ENCODE peak calls at places on chromosomes 11 and 22, in eight cellular contexts. I, R, Y, L, A, Q, G and F are unnamed samples.

GRCh38 chr11:70328556-70328955 is 58.1 kb downstream of the PPFIA1 start:
- DNase-seq in I (no peak), A (no peak), Y (no peak), L (no peak), R (no peak), Q (no peak), G (no peak), F (no peak)

GRCh38 chr22:33811686-33812085 is 108.6 kb downstream of the LARGE1 start:
- DNase-seq in Y (no peak), Q (no peak), A (no peak), I (no peak), G (no peak), L (no peak), R (no peak), F (no peak)

GRCh38 chr11:75954039-75954438 is 139.0 kb downstream of the UVRAG start:
- DNase-seq in L (no peak), Y (no peak), I (no peak), R (no peak), Q (no peak), G (no peak), A (no peak), F (no peak)

GRCh38 chr11:78080818-78081495 is 1.3 kb upstream of the NDUFC2 start:
- DNase-seq in Y (no peak), L (no peak), I (peak), G (no peak), A (no peak), R (no peak), Q (no peak), F (no peak)

GRCh38 chr11:111531156-111531555 is 9.4 kb upstream of the LAYN start:
- DNase-seq in Y (no peak), A (no peak), R (no peak), G (no peak), I (no peak), Q (no peak), L (no peak), F (peak)

GRCh38 chr11:36631704-36632287 is 33.8 kb upstream of the RAG2 start:
- DNase-seq in R (no peak), Y (no peak), Q (no peak), A (no peak), L (no peak), I (no peak), G (no peak), F (no peak)

GRCh38 chr11:117457031-117457785 is 129.6 kb downstream of the CEP164 start:
- DNase-seq in Q (no peak), I (no peak), Y (no peak), G (no peak), L (no peak), R (peak), A (peak), F (no peak)

GRCh38 chr22:22229683-22230420 is 14.7 kb upstream of the VPREB1 start:
- DNase-seq in I (no peak), Y (no peak), G (no peak), R (no peak), L (no peak), A (no peak), Q (no peak), F (no peak)

GRCh38 chr22:20904008-20904979 is 12.9 kb upstream of the CRKL start:
- DNase-seq in Y (no peak), A (no peak), R (no peak), G (no peak), L (no peak), Q (peak), I (peak), F (no peak)

GRCh38 chr11:38718049-38718448 is 2120.0 kb upstream of the RAG2 start:
- DNase-seq in I (no peak), Q (peak), R (no peak), L (no peak), A (no peak), Y (no peak), G (no peak), F (no peak)

GRCh38 chr22:44777364-44777756 is 25.0 kb downstream of the ARHGAP8 start:
- DNase-seq in G (no peak), Y (no peak), R (no peak), A (no peak), Q (no peak), I (no peak), L (no peak), F (no peak)

GRCh38 chr11:77436501-77436900 is 37.4 kb downstream of the PAK1 start:
- DNase-seq in R (no peak), L (no peak), Q (no peak), G (no peak), Y (no peak), A (no peak), I (no peak), F (no peak)

GRCh38 chr11:109677240-109677639 is 255.2 kb downstream of the C11orf87 start:
- DNase-seq in L (no peak), R (no peak), A (no peak), Y (no peak), I (no peak), G (no peak), Q (no peak), F (no peak)

GRCh38 chr11:118213774-118214173 is 11.0 kb downstream of the JAML start:
- DNase-seq in A (no peak), G (no peak), Y (no peak), L (no peak), R (no peak), Q (no peak), I (no peak), F (no peak)

GRCh38 chr11:61279934-61280656 is 15.0 kb downstream of the VWCE start:
- DNase-seq in Q (no peak), A (peak), Y (no peak), I (no peak), G (no peak), R (no peak), L (no peak), F (no peak)

GRCh38 chr11:28071305-28071704 is 36.7 kb downstream of the KIF18A start:
- DNase-seq in A (no peak), Q (no peak), G (no peak), I (no peak), L (no peak), R (no peak), Y (no peak), F (no peak)

GRCh38 chr11:65851811-65852507 is 6.0 kb downstream of the CFL1 start:
- DNase-seq in Q (no peak), I (no peak), G (no peak), R (no peak), L (no peak), Y (no peak), A (no peak), F (no peak)

GRCh38 chr11:44316388-44317240 is 6.7 kb upstream of the ALX4 start:
- DNase-seq in R (no peak), L (no peak), A (peak), G (no peak), I (no peak), Q (peak), Y (no peak), F (no peak)

GRCh38 chr22:39496131-39496838 is 5.8 kb upstream of the MIEF1 start:
- DNase-seq in R (peak), Y (peak), G (peak), L (peak), A (no peak), Q (peak), I (peak), F (peak)

GRCh38 chr22:46336119-46337078 is 885 bp downstream of the TRMU start:
- DNase-seq in Q (no peak), G (no peak), Y (no peak), L (no peak), I (no peak), R (no peak), A (no peak), F (no peak)

GRCh38 chr11:60924906-60925684 is 835 bp downstream of the TMEM132A start:
- DNase-seq in R (no peak), Y (no peak), G (no peak), Q (no peak), L (no peak), I (no peak), A (no peak), F (no peak)

GRCh38 chr11:35326266-35326879 is 93.0 kb downstream of the SLC1A2 start:
- DNase-seq in Y (no peak), L (no peak), I (no peak), G (no peak), Q (no peak), R (no peak), A (no peak), F (no peak)

GRCh38 chr11:115181480-115181879 is 322.7 kb downstream of the CADM1 start:
- DNase-seq in Q (no peak), G (no peak), Y (no peak), A (no peak), I (no peak), L (no peak), R (no peak), F (no peak)

GRCh38 chr11:60345489-60345888 is 18.4 kb downstream of the MS4A6E start:
- DNase-seq in A (no peak), L (no peak), I (peak), Q (peak), G (no peak), Y (no peak), R (no peak), F (no peak)

GRCh38 chr11:7469351-7469865 is 15.9 kb upstream of the OLFML1 start:
- DNase-seq in G (no peak), Y (no peak), R (no peak), Q (no peak), A (no peak), I (no peak), L (no peak), F (no peak)

GRCh38 chr22:22856885-22857606 is 30.6 kb upstream of the IGLL5 start:
- DNase-seq in L (no peak), I (no peak), Y (no peak), Q (no peak), R (no peak), A (no peak), G (no peak), F (no peak)

GRCh38 chr22:49749885-49750510 is 77.7 kb downstream of the BRD1 start:
- DNase-seq in Q (no peak), I (no peak), Y (no peak), A (no peak), G (no peak), R (no peak), L (peak), F (no peak)

GRCh38 chr22:45197606-45198462 is 34.1 kb downstream of the NUP50 start:
- DNase-seq in I (no peak), R (no peak), Q (no peak), G (no peak), Y (no peak), L (no peak), A (no peak), F (no peak)

GRCh38 chr11:66543263-66544107 is 2.4 kb downstream of the ZDHHC24 start:
- DNase-seq in Y (peak), R (no peak), G (peak), A (no peak), L (peak), I (no peak), Q (no peak), F (no peak)

GRCh38 chr11:84886344-84886743 is 740.8 kb downstream of the DLG2 start:
- DNase-seq in Q (no peak), I (no peak), A (no peak), R (no peak), G (no peak), Y (no peak), L (no peak), F (no peak)

GRCh38 chr11:34502949-34503348 is 10.6 kb downstream of the ELF5 start:
- DNase-seq in A (no peak), I (no peak), Y (no peak), R (no peak), L (no peak), G (no peak), Q (no peak), F (no peak)